ENCODE peak calls at places on chromosome 9, in seven cellular contexts. One of them, this sample, is unnamed.

GRCh38 chr9:20884985-20885593 is 146.4 kb downstream of the HACD4 start:
- DNase-seq in uterus: peak
- DNase-seq in endothelial cell of umbilical vein: peak
- DNase-seq in sigmoid colon: peak
- DNase-seq in IMR-90: peak
- DNase-seq in NB4: peak
- DNase-seq in esophagus muscularis mucosa: no peak
- DNase-seq in this sample: peak

GRCh38 chr9:136208675-136209074 is 3.7 kb upstream of the LHX3 start:
- DNase-seq in uterus: no peak
- DNase-seq in endothelial cell of umbilical vein: no peak
- DNase-seq in sigmoid colon: no peak
- DNase-seq in IMR-90: no peak
- DNase-seq in NB4: no peak
- DNase-seq in esophagus muscularis mucosa: no peak
- DNase-seq in this sample: no peak

GRCh38 chr9:81849631-81850259 is 78.5 kb upstream of the SPATA31D4 start:
- DNase-seq in uterus: no peak
- DNase-seq in endothelial cell of umbilical vein: peak
- DNase-seq in sigmoid colon: no peak
- DNase-seq in IMR-90: no peak
- DNase-seq in NB4: no peak
- DNase-seq in esophagus muscularis mucosa: no peak
- DNase-seq in this sample: no peak

GRCh38 chr9:18672706-18673105 is 198.8 kb downstream of the ADAMTSL1 start:
- DNase-seq in uterus: no peak
- DNase-seq in endothelial cell of umbilical vein: no peak
- DNase-seq in sigmoid colon: no peak
- DNase-seq in IMR-90: peak
- DNase-seq in NB4: no peak
- DNase-seq in esophagus muscularis mucosa: no peak
- DNase-seq in this sample: no peak

GRCh38 chr9:69121155-69122085 is 52.7 kb upstream of the TJP2 start:
- DNase-seq in uterus: peak
- DNase-seq in endothelial cell of umbilical vein: peak
- DNase-seq in sigmoid colon: no peak
- DNase-seq in IMR-90: peak
- DNase-seq in NB4: peak
- DNase-seq in esophagus muscularis mucosa: no peak
- DNase-seq in this sample: peak

GRCh38 chr9:92963831-92964606 is 16.7 kb downstream of the FGD3 start:
- DNase-seq in uterus: no peak
- DNase-seq in endothelial cell of umbilical vein: no peak
- DNase-seq in sigmoid colon: no peak
- DNase-seq in IMR-90: no peak
- DNase-seq in NB4: peak
- DNase-seq in esophagus muscularis mucosa: no peak
- DNase-seq in this sample: peak

GRCh38 chr9:100465765-100466164 is 7.2 kb upstream of the TMEFF1 start:
- DNase-seq in uterus: no peak
- DNase-seq in endothelial cell of umbilical vein: no peak
- DNase-seq in sigmoid colon: no peak
- DNase-seq in IMR-90: no peak
- DNase-seq in NB4: no peak
- DNase-seq in esophagus muscularis mucosa: no peak
- DNase-seq in this sample: no peak

GRCh38 chr9:2354856-2355255 is 266.7 kb upstream of the VLDLR start:
- DNase-seq in uterus: no peak
- DNase-seq in endothelial cell of umbilical vein: no peak
- DNase-seq in sigmoid colon: no peak
- DNase-seq in IMR-90: no peak
- DNase-seq in NB4: no peak
- DNase-seq in esophagus muscularis mucosa: peak
- DNase-seq in this sample: no peak

GRCh38 chr9:107945493-107945892 is 455.9 kb upstream of the KLF4 start:
- DNase-seq in uterus: no peak
- DNase-seq in endothelial cell of umbilical vein: no peak
- DNase-seq in sigmoid colon: no peak
- DNase-seq in IMR-90: no peak
- DNase-seq in NB4: no peak
- DNase-seq in esophagus muscularis mucosa: no peak
- DNase-seq in this sample: no peak

GRCh38 chr9:128342971-128343680 is 2.8 kb downstream of the SLC27A4 start:
- DNase-seq in uterus: no peak
- DNase-seq in endothelial cell of umbilical vein: no peak
- DNase-seq in sigmoid colon: no peak
- DNase-seq in IMR-90: no peak
- DNase-seq in NB4: no peak
- DNase-seq in esophagus muscularis mucosa: no peak
- DNase-seq in this sample: no peak

GRCh38 chr9:126965541-126966428 is 51.2 kb downstream of the RALGPS1 start:
- DNase-seq in uterus: peak
- DNase-seq in endothelial cell of umbilical vein: peak
- DNase-seq in sigmoid colon: peak
- DNase-seq in IMR-90: peak
- DNase-seq in NB4: peak
- DNase-seq in esophagus muscularis mucosa: no peak
- DNase-seq in this sample: no peak

GRCh38 chr9:82488702-82489578 is 500.4 kb downstream of the SPATA31D1 start:
- DNase-seq in uterus: no peak
- DNase-seq in endothelial cell of umbilical vein: no peak
- DNase-seq in sigmoid colon: no peak
- DNase-seq in IMR-90: peak
- DNase-seq in NB4: no peak
- DNase-seq in esophagus muscularis mucosa: no peak
- DNase-seq in this sample: no peak

GRCh38 chr9:127163409-127163808 is 41.0 kb upstream of the ANGPTL2 start:
- DNase-seq in uterus: no peak
- DNase-seq in endothelial cell of umbilical vein: peak
- DNase-seq in sigmoid colon: no peak
- DNase-seq in IMR-90: peak
- DNase-seq in NB4: peak
- DNase-seq in esophagus muscularis mucosa: peak
- DNase-seq in this sample: no peak

GRCh38 chr9:90953805-90954204 is 152.2 kb downstream of the SYK start:
- DNase-seq in uterus: no peak
- DNase-seq in endothelial cell of umbilical vein: no peak
- DNase-seq in sigmoid colon: no peak
- DNase-seq in IMR-90: no peak
- DNase-seq in NB4: no peak
- DNase-seq in esophagus muscularis mucosa: no peak
- DNase-seq in this sample: no peak
- TF ChIP-seq POLR2A in uterus: no peak
- TF ChIP-seq POLR2A in endothelial cell of umbilical vein: no peak
- TF ChIP-seq POLR2A in sigmoid colon: no peak
- TF ChIP-seq POLR2A in IMR-90: no peak
- TF ChIP-seq POLR2A in NB4: no peak
- TF ChIP-seq POLR2A in esophagus muscularis mucosa: no peak
- TF ChIP-seq POLR2A in this sample: no peak

DNA sequence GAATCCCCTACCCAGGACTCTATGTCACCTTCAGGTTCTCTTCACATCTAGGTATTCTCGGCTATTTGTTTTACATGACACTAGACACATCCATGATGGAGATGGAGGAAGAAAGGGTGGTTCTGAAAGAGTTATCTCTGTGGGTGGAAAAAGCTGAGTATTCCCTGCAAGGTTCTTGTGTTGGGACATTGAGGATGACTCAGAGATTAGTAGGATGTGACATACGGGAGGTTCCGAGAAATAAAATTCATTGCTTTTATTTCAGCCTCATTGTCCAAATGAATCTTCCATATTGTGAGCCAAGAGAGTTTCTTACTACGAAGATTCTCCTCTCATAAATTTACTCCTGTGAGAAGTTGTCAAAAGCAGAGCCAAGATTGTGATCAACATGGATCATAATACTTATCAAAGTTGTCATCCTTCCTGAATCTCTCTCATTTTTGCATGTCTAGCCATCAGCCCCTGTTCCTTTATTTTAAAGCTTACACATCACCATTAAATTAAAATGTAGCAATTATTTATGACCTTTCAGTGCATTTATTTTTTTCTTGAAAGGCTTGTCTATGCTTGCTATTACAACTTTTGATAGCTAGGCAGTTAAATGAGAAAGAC is 370.0 kb downstream of the PSAT1 start:
- DNase-seq in uterus: no peak
- DNase-seq in endothelial cell of umbilical vein: no peak
- DNase-seq in sigmoid colon: no peak
- DNase-seq in IMR-90: peak
- DNase-seq in NB4: no peak
- DNase-seq in esophagus muscularis mucosa: no peak
- DNase-seq in this sample: no peak
- TF ChIP-seq CTCF in uterus: no peak
- TF ChIP-seq CTCF in endothelial cell of umbilical vein: no peak
- TF ChIP-seq CTCF in sigmoid colon: no peak
- TF ChIP-seq CTCF in IMR-90: no peak
- TF ChIP-seq CTCF in NB4: no peak
- TF ChIP-seq CTCF in esophagus muscularis mucosa: no peak
- TF ChIP-seq CTCF in this sample: no peak

DNA sequence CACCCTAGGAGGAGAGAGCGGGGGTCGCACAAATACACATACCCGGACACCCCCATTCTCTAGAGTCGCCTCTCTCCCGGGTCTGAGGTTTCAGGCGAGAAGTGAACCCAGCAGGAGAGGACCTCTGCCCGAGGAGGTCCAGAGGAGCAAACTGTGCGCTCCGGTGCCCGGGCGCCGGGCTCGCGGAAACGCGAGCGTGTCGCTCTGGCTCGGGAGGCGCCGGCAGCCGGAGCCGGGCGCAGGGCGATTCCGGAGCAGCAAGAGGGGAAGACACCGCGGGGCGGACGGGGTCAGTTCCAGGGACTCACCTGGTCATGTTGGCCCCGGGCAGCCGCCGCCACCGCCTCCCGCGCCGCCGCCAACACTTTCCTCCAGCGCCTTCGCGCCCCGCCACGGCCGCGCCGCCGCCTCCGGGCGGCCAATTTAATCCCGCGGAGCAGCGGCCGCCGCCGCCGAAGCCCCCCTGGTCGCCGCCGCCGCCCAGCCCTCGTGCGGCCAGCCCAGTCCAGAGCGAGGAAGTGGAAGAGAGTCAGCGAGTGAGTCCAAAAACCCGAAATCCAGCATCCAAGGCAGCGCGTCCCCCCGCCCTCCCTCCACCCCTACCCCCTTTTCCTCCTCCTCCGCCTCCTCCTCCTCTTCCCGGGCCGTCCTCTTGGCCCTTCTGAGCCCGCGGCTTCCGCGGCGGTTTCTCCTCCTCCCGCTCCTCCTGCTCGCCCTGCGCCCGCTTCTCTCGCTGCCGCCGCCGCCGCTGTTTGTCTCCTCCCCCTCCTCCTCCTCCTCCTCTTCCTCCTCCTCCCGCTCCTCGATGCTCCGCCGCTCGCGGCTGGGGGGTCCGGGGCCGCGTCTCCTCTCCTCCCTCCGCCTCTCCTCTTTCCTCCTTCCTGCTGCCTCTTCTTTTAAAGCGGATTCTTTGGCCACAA is 1058.0 kb upstream of the DMAC1 start:
- DNase-seq in uterus: peak
- DNase-seq in endothelial cell of umbilical vein: peak
- DNase-seq in sigmoid colon: peak
- DNase-seq in IMR-90: no peak
- DNase-seq in NB4: no peak
- DNase-seq in esophagus muscularis mucosa: no peak
- DNase-seq in this sample: peak
- TF ChIP-seq POLR2A in uterus: no peak
- TF ChIP-seq POLR2A in endothelial cell of umbilical vein: no peak
- TF ChIP-seq POLR2A in sigmoid colon: no peak
- TF ChIP-seq POLR2A in IMR-90: no peak
- TF ChIP-seq POLR2A in NB4: no peak
- TF ChIP-seq POLR2A in esophagus muscularis mucosa: no peak
- TF ChIP-seq POLR2A in this sample: no peak

GRCh38 chr9:79432485-79432884 is 139.3 kb upstream of the TLE4 start:
- DNase-seq in uterus: no peak
- DNase-seq in endothelial cell of umbilical vein: no peak
- DNase-seq in sigmoid colon: no peak
- DNase-seq in IMR-90: no peak
- DNase-seq in NB4: no peak
- DNase-seq in esophagus muscularis mucosa: no peak
- DNase-seq in this sample: no peak
- TF ChIP-seq CTCF in uterus: no peak
- TF ChIP-seq CTCF in endothelial cell of umbilical vein: no peak
- TF ChIP-seq CTCF in sigmoid colon: no peak
- TF ChIP-seq CTCF in IMR-90: no peak
- TF ChIP-seq CTCF in NB4: no peak
- TF ChIP-seq CTCF in esophagus muscularis mucosa: no peak
- TF ChIP-seq CTCF in this sample: no peak

DNA sequence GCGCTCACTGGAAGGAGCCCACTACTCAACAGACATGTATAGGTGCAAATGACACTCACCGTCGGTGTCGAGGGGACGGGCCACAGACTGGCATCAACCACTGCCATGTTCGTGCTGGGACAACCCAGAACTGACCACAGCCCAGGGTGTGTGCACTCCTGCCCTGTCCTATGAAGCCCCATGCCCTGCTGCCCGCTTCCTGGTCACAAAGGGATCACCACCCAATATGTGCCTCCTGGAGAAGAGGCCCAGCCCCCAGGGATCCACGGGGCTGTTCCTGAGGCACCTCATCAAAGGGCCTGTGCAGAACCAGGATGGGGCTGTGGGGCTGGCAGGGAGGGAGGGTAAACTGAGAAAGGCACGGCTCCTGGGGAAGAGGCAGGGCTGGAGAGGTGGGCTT is 43.1 kb downstream of the PRRT1B start:
- DNase-seq in uterus: no peak
- DNase-seq in endothelial cell of umbilical vein: no peak
- DNase-seq in sigmoid colon: no peak
- DNase-seq in IMR-90: no peak
- DNase-seq in NB4: no peak
- DNase-seq in esophagus muscularis mucosa: no peak
- DNase-seq in this sample: no peak
- TF ChIP-seq POLR2A in uterus: no peak
- TF ChIP-seq POLR2A in endothelial cell of umbilical vein: no peak
- TF ChIP-seq POLR2A in sigmoid colon: no peak
- TF ChIP-seq POLR2A in IMR-90: no peak
- TF ChIP-seq POLR2A in NB4: no peak
- TF ChIP-seq POLR2A in esophagus muscularis mucosa: no peak
- TF ChIP-seq POLR2A in this sample: no peak

DNA sequence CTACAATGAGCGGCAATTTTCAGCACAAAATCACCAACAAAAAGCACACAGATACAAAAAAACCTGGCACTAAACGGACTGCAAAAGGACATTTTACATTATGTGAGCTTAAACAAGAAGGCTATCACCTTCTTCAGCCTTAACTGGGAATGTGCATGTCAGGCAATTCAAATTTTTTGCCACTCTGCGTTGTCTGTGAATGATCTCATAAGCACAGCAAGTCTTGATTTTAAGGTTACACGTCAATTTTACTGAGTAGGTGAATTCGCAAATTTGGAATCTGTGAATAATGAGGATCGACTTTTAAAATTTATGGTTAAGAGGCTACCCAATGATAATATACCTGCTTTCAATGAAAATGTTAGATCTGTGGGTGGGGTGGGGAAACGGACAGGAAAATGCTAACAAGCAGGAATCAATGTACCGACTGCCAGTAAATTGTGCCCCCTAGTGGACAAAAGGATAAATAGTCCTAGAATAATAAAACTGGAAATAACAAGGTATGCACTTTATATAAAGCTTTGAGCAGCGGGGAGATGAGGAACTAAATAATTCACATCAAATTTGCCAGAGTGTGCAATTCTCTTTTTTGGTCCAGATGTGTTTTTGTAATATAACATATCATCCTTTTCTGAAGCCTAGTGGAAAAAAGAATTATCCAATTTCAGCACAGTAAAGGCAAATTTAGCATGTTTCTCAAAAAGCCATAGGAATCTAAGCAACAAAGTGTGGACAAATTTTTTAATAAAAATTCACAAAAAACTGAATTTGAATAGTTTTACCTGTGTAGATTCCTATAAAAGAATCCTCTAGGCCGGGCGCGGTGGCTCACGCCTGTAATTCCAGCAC is 20.5 kb downstream of the EQTN start:
- DNase-seq in uterus: no peak
- DNase-seq in endothelial cell of umbilical vein: peak
- DNase-seq in sigmoid colon: no peak
- DNase-seq in IMR-90: peak
- DNase-seq in NB4: peak
- DNase-seq in esophagus muscularis mucosa: no peak
- DNase-seq in this sample: no peak
- TF ChIP-seq CTCF in uterus: peak
- TF ChIP-seq CTCF in endothelial cell of umbilical vein: peak
- TF ChIP-seq CTCF in sigmoid colon: peak
- TF ChIP-seq CTCF in IMR-90: peak
- TF ChIP-seq CTCF in NB4: peak
- TF ChIP-seq CTCF in esophagus muscularis mucosa: peak
- TF ChIP-seq CTCF in this sample: peak